ENCODE peak calls at places on chromosomes 13 and 19, in seven cellular contexts. Z is PC-3, R is hepatocyte, B is GM23338, P is MM.1S, L is SK-N-SH, D is PC-9. U is an unnamed sample. For H3K9me2, the result is how much of the 10 kb centered on the place peaks cover.

GRCh38 chr19:39506944-39507714 is 7.8 kb upstream of the SELENOV start:
- DNase-seq in Z (peak), R (peak), B (peak), P (no peak), L (peak), D (peak), U (peak)

GRCh38 chr13:39809466-39809865 is 154.0 kb downstream of the COG6 start:
- DNase-seq in Z (no peak), R (no peak), B (no peak), P (no peak), L (no peak), D (no peak), U (no peak)

GRCh38 chr13:113048766-113049165 is 56.8 kb upstream of the F7 start:
- DNase-seq in Z (no peak), R (no peak), B (no peak), P (no peak), L (no peak), D (no peak), U (no peak)

GRCh38 chr19:38290631-38291147 is 13.4 kb upstream of the C19orf33 start:
- DNase-seq in Z (peak), R (peak), B (no peak), P (no peak), L (no peak), D (peak), U (peak)

GRCh38 chr19:12994701-12995595 is at the start of gene NFIX:
- DNase-seq in Z (peak), R (peak), B (peak), P (peak), L (peak), D (peak), U (peak)

GRCh38 chr19:34370983-34371382 is 6.0 kb downstream of the GPI start:
- DNase-seq in Z (no peak), R (no peak), B (no peak), P (no peak), L (no peak), D (no peak), U (no peak)

GRCh38 chr13:23411706-23412105 is 21.8 kb downstream of the SACS start:
- DNase-seq in Z (no peak), R (no peak), B (no peak), P (no peak), L (no peak), D (no peak), U (no peak)

GRCh38 chr13:30755678-30756077 is 20.3 kb downstream of the ALOX5AP start:
- DNase-seq in Z (no peak), R (no peak), B (no peak), P (peak), L (no peak), D (no peak), U (no peak)

GRCh38 chr13:26020536-26021290 is 31.1 kb downstream of the SHISA2 start:
- DNase-seq in Z (no peak), R (no peak), B (no peak), P (no peak), L (no peak), D (no peak), U (no peak)

GRCh38 chr13:36530050-36530789 is 97.9 kb downstream of the CCNA1 start:
- DNase-seq in Z (peak), R (no peak), B (no peak), P (no peak), L (no peak), D (no peak), U (no peak)

GRCh38 chr19:51710163-51710562 is 13.6 kb downstream of the HAS1 start:
- DNase-seq in Z (no peak), R (no peak), B (no peak), P (no peak), L (no peak), D (no peak), U (peak)

GRCh38 chr13:20129076-20129475 is 31.8 kb downstream of the GJA3 start:
- DNase-seq in Z (no peak), R (no peak), B (no peak), P (no peak), L (no peak), D (no peak), U (no peak)

GRCh38 chr13:59277106-59277505 is 886.6 kb downstream of the DIAPH3 start:
- DNase-seq in Z (no peak), R (no peak), B (no peak), P (no peak), L (no peak), D (no peak), U (no peak)

GRCh38 chr13:20518652-20519051 is 7.0 kb downstream of the CRYL1 start:
- DNase-seq in Z (no peak), R (no peak), B (no peak), P (no peak), L (no peak), D (no peak), U (no peak)

GRCh38 chr13:20921572-20921971 is 19.0 kb upstream of the XPO4 start:
- DNase-seq in Z (no peak), R (no peak), B (no peak), P (no peak), L (no peak), D (no peak), U (no peak)

GRCh38 chr13:108182652-108183051 is 32.7 kb downstream of the LIG4 start:
- DNase-seq in Z (no peak), R (no peak), B (no peak), P (no peak), L (no peak), D (no peak), U (no peak)

GRCh38 chr13:108190897-108191296 is 24.4 kb downstream of the LIG4 start:
- DNase-seq in Z (no peak), R (no peak), B (no peak), P (no peak), L (no peak), D (no peak), U (no peak)

GRCh38 chr13:108188260-108188659 is 27.1 kb downstream of the LIG4 start:
- DNase-seq in Z (no peak), R (no peak), B (no peak), P (no peak), L (no peak), D (no peak), U (no peak)

GRCh38 chr13:108185218-108185617 is 30.1 kb downstream of the LIG4 start:
- DNase-seq in Z (no peak), R (no peak), B (no peak), P (no peak), L (no peak), D (no peak), U (no peak)
- H3K9me2 ChIP-seq in Z (under half), R (under half), B (under half), P (under half), L (under half), D (under half), U (under half)

GRCh38 chr13:114284680-114285079 is 3.3 kb downstream of the UPF3A start:
- DNase-seq in Z (no peak), R (no peak), B (no peak), P (no peak), L (no peak), D (no peak), U (no peak)

GRCh38 chr13:114282143-114282685 is 813 bp downstream of the UPF3A start:
- DNase-seq in Z (peak), R (peak), B (peak), P (peak), L (peak), D (no peak), U (peak)

GRCh38 chr13:114285166-114285808 is 3.9 kb downstream of the UPF3A start:
- DNase-seq in Z (peak), R (no peak), B (no peak), P (no peak), L (no peak), D (no peak), U (peak)

GRCh38 chr13:114281351-114282142 is at the start of gene UPF3A:
- DNase-seq in Z (peak), R (peak), B (peak), P (peak), L (peak), D (peak), U (peak)

DNA sequence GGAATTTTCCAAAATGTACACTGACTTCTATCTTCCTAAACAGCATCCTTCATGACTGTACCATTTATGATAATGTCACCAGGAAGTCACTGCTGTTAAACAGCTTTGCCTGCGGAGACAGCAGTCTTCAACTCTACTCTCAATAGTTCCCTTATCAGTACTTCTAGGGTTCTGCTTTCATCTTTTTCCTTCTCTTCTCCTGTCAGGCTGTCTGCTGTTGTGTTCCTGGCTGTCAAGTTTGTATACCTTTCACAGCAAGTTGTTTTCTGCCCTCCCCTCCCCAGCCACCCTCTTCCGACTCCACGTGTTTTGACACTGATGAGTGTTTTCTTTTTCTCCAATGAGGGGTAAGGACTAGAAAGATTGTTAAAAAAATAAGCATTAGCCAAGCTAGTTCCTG is 2.2 kb downstream of the UPF3A start:
- DNase-seq in Z (no peak), R (peak), B (no peak), P (no peak), L (no peak), D (no peak), U (no peak)
- H3K4me2 ChIP-seq in Z (peak), R (peak), B (no peak), P (peak), L (peak), D (peak), U (peak)

GRCh38 chr13:66774046-66774445 is 456.1 kb downstream of the PCDH9 start:
- DNase-seq in Z (no peak), R (no peak), B (no peak), P (no peak), L (no peak), D (no peak), U (no peak)
- H3K4me3 ChIP-seq in Z (no peak), R (no peak), B (no peak), P (no peak), L (no peak), D (no peak), U (no peak)

GRCh38 chr19:41325640-41325946 is 15.6 kb downstream of the CCDC97 start:
- DNase-seq in Z (no peak), R (no peak), B (no peak), P (no peak), L (no peak), D (no peak), U (no peak)

GRCh38 chr19:41323023-41323422 is 13.1 kb downstream of the CCDC97 start:
- DNase-seq in Z (no peak), R (peak), B (no peak), P (no peak), L (no peak), D (no peak), U (peak)

GRCh38 chr19:41324921-41325639 is 15.1 kb downstream of the CCDC97 start:
- DNase-seq in Z (peak), R (peak), B (peak), P (no peak), L (peak), D (peak), U (peak)

GRCh38 chr19:41323430-41324125 is 13.6 kb downstream of the CCDC97 start:
- DNase-seq in Z (peak), R (peak), B (peak), P (no peak), L (peak), D (peak), U (peak)

GRCh38 chr19:41324231-41324702 is 14.3 kb downstream of the CCDC97 start:
- DNase-seq in Z (no peak), R (no peak), B (no peak), P (no peak), L (no peak), D (no peak), U (peak)
- H3K9me2 ChIP-seq in Z (under half), R (under half), B (under half), P (under half), L (under half), D (under half), U (under half)

GRCh38 chr13:48333976-48334375 is 30.4 kb downstream of the RB1 start:
- DNase-seq in Z (peak), R (no peak), B (no peak), P (no peak), L (no peak), D (no peak), U (peak)

GRCh38 chr13:48334534-48335127 is 31.1 kb downstream of the RB1 start:
- DNase-seq in Z (peak), R (peak), B (peak), P (peak), L (peak), D (no peak), U (peak)
- H3K4me2 ChIP-seq in Z (peak), R (no peak), B (no peak), P (no peak), L (no peak), D (no peak), U (no peak)

GRCh38 chr13:111209613-111210012 is 94.5 kb downstream of the ARHGEF7 start:
- DNase-seq in Z (no peak), R (no peak), B (no peak), P (no peak), L (no peak), D (no peak), U (no peak)

GRCh38 chr13:111210488-111210887 is 95.4 kb downstream of the ARHGEF7 start:
- DNase-seq in Z (peak), R (peak), B (no peak), P (no peak), L (no peak), D (peak), U (peak)

GRCh38 chr13:111210945-111211469 is 95.9 kb downstream of the ARHGEF7 start:
- DNase-seq in Z (no peak), R (no peak), B (no peak), P (no peak), L (no peak), D (no peak), U (no peak)

GRCh38 chr13:111211789-111212516 is 96.8 kb downstream of the ARHGEF7 start:
- DNase-seq in Z (no peak), R (no peak), B (peak), P (no peak), L (no peak), D (no peak), U (no peak)

DNA sequence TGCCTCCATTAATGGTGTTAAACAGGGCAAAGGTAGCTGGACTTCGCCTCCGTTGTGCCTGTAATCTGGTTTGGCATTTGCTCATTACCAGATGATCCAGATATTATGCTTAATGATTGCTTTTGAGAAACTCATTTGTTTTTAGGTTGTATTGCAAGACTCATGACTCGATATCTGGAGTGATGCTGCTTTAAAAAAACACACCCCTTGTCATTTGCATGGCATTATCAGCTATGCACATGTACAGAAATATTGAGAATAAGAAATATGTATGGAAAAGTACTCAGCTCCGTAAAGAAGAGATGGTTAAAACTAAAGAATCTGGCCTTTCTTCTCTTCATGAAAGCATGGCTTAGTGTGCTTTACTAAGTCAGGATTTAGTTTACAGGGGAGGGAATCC is 95.0 kb downstream of the ARHGEF7 start:
- DNase-seq in Z (no peak), R (no peak), B (no peak), P (no peak), L (no peak), D (no peak), U (no peak)
- H3K4me3 ChIP-seq in Z (no peak), R (no peak), B (no peak), P (no peak), L (no peak), D (no peak), U (peak)

GRCh38 chr19:1122021-1122971 is 18.5 kb downstream of the GPX4 start:
- DNase-seq in Z (no peak), R (no peak), B (no peak), P (no peak), L (no peak), D (no peak), U (no peak)
- H3K9me2 ChIP-seq in Z (under half), R (under half), B (under half), P (under half), L (under half), D (under half), U (under half)